ENCODE peak calls at places on chromosomes 5 and 9, in five cellular contexts. E is lower leg skin, T is GM10248, O is uterus, X is GM13976. M is an unnamed sample.

GRCh38 chr9:98686961-98687855 is 21.5 kb downstream of the GABBR2 start:
- DNase-seq in E (no peak), T (no peak), X (no peak), O (no peak), M (no peak)

GRCh38 chr5:81787843-81788242 is 36.9 kb upstream of the SSBP2 start:
- DNase-seq in T (no peak), O (peak), X (no peak), E (peak), M (no peak)

GRCh38 chr5:24381861-24382460 is 262.8 kb downstream of the CDH10 start:
- DNase-seq in O (no peak), T (no peak), E (no peak), X (no peak), M (no peak)

GRCh38 chr5:16666861-16667481 is 50.2 kb upstream of the RETREG1 start:
- DNase-seq in T (no peak), X (no peak), O (no peak), E (no peak), M (no peak)

GRCh38 chr5:29321591-29321990 is 1871.9 kb upstream of the CDH6 start:
- DNase-seq in X (no peak), O (no peak), E (no peak), T (no peak), M (no peak)

GRCh38 chr5:131534995-131535394 is 100.0 kb downstream of the RAPGEF6 start:
- DNase-seq in O (no peak), E (no peak), X (no peak), T (no peak), M (no peak)

GRCh38 chr5:141508808-141509611 is 20.1 kb downstream of the PCDHGC5 start:
- DNase-seq in E (peak), T (peak), X (no peak), O (peak), M (no peak)

GRCh38 chr5:16593013-16593412 is 23.8 kb downstream of the RETREG1 start:
- DNase-seq in E (no peak), O (no peak), X (no peak), T (no peak), M (no peak)

GRCh38 chr9:71814805-71815204 is 46.5 kb upstream of the CEMIP2 start:
- DNase-seq in E (no peak), T (no peak), O (no peak), X (no peak), M (no peak)

GRCh38 chr5:61162010-61162831 is at the start of gene SMIM15:
- DNase-seq in O (peak), E (peak), T (peak), X (peak), M (peak)

GRCh38 chr5:6737043-6737941 is 24.1 kb downstream of the TENT4A start:
- DNase-seq in O (no peak), T (peak), X (peak), E (no peak), M (peak)

GRCh38 chr5:143471041-143471509 is 67.6 kb upstream of the NR3C1 start:
- DNase-seq in X (no peak), O (no peak), T (no peak), E (no peak), M (no peak)

GRCh38 chr5:110873773-110874437 is 135.1 kb downstream of the SLC25A46 start:
- DNase-seq in X (no peak), E (no peak), O (no peak), T (no peak), M (no peak)

GRCh38 chr5:31361234-31361633 is 167.7 kb downstream of the CDH6 start:
- DNase-seq in X (no peak), T (no peak), O (no peak), E (no peak), M (no peak)

GRCh38 chr9:122346478-122347347 is 24.1 kb upstream of the PTGS1 start:
- DNase-seq in T (no peak), E (peak), X (no peak), O (peak), M (peak)

GRCh38 chr9:125815568-125815967 is 68.4 kb downstream of the PBX3 start:
- DNase-seq in O (no peak), X (no peak), E (no peak), T (no peak), M (no peak)

GRCh38 chr5:94021246-94021645 is 279.8 kb upstream of the POU5F2 start:
- DNase-seq in E (no peak), O (no peak), X (no peak), T (no peak), M (no peak)

GRCh38 chr5:35046754-35047153 is 995 bp downstream of the AGXT2 start:
- DNase-seq in E (no peak), T (no peak), O (no peak), X (no peak), M (no peak)

GRCh38 chr5:35069188-35069587 is 21.4 kb upstream of the AGXT2 start:
- DNase-seq in O (no peak), X (no peak), E (no peak), T (no peak), M (no peak)

GRCh38 chr9:136075134-136075841 is 19.8 kb downstream of the NACC2 start:
- DNase-seq in T (no peak), X (no peak), E (no peak), O (no peak), M (no peak)

GRCh38 chr5:157714480-157714879 is 16.7 kb upstream of the THG1L start:
- DNase-seq in X (no peak), T (no peak), E (no peak), O (no peak), M (no peak)

GRCh38 chr9:137743695-137744094 is 124.9 kb downstream of the EHMT1 start:
- DNase-seq in O (no peak), E (no peak), X (no peak), T (no peak), M (no peak)

GRCh38 chr9:32398207-32398606 is 13.8 kb downstream of the ACO1 start:
- DNase-seq in T (no peak), O (no peak), E (no peak), X (no peak), M (no peak)

GRCh38 chr9:32401471-32401870 is 17.0 kb downstream of the ACO1 start:
- DNase-seq in E (no peak), X (no peak), O (no peak), T (no peak), M (no peak)

GRCh38 chr9:32399110-32399815 is 14.8 kb downstream of the ACO1 start:
- DNase-seq in E (no peak), T (no peak), X (no peak), O (no peak), M (no peak)

GRCh38 chr9:32394381-32395049 is 10.1 kb downstream of the ACO1 start:
- DNase-seq in O (no peak), E (no peak), X (no peak), T (no peak), M (no peak)

DNA sequence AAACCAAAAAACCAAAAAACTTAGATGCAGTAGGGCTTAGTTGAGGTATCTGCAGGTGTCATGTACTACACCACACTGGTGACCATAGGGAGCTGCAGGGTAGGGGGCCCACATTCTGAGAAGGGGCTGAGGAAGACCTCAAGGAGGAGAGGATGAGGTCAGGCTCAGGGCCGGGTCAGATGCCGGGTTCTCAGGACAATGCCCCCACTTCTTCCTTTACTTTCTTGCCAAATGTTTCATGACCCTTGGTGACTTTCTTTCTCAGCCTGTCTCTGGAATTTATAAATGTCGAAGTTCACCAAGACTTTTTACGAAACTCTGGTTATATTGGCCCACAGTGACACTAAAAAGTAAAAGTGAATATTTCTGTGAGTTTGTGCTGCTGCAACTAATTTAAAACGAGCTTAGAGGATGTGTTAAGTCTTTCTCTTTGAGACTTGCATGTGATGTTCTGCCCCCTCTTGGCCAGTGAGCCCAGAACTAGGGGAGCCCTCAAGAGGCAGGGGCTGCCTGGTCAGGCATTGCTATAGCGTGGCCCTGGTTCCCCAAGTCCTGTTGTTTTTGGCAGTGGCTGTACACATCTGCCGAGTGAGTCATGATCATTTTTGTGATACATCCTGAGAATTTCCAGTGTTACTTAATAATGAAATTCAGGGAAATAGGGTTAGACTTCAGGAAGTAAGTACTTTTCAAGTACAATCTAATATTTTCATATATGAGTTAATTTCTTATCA is 11.2 kb downstream of the ACO1 start:
- DNase-seq in O (peak), E (no peak), X (no peak), T (no peak), M (no peak)
- TF ChIP-seq CTCF in O (no peak), E (no peak), X (no peak), T (no peak), M (no peak)

GRCh38 chr9:16152276-16153065 is 599.6 kb downstream of the CCDC171 start:
- DNase-seq in O (no peak), T (no peak), X (no peak), E (peak), M (no peak)

GRCh38 chr9:16155878-16156277 is 603.0 kb downstream of the CCDC171 start:
- DNase-seq in T (no peak), E (no peak), X (no peak), O (no peak), M (no peak)

GRCh38 chr9:16157216-16157615 is 604.4 kb downstream of the CCDC171 start:
- DNase-seq in T (no peak), E (no peak), O (no peak), X (no peak), M (no peak)

GRCh38 chr9:16153221-16153620 is 600.4 kb downstream of the CCDC171 start:
- DNase-seq in T (no peak), E (peak), X (no peak), O (no peak), M (no peak)

DNA sequence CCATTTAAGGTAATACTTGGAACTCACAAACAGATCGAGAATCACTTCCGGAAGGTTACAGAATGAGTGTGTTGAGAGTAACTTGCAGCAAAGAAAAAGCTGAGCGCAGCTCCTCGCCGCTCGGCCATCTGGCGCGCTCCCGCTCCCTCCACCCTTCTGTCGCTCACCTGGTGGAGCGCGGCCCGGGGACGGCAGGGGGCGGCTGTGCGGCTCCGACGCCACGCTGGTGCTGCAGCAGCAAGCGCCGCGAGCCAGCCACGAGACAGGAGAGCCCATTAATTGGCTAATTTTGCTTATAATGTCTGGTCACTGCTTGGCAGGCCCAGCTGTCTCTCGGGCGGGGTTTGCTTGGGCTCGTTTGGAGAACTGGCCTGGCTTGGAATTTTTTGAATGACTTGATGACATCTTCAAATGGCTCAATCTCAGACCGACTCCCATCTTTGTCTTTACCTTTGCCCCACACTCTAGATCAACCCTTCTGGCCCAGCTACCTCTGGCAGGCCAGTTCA is 601.8 kb downstream of the CCDC171 start:
- DNase-seq in T (peak), X (peak), O (no peak), E (peak), M (no peak)
- TF ChIP-seq CTCF in T (no peak), X (no peak), O (no peak), E (no peak), M (no peak)

GRCh38 chr5:138643040-138643791 is 68.0 kb upstream of the HSPA9 start:
- DNase-seq in X (no peak), T (no peak), E (no peak), O (no peak), M (no peak)
- TF ChIP-seq CTCF in X (no peak), T (no peak), E (no peak), O (no peak), M (no peak)

DNA sequence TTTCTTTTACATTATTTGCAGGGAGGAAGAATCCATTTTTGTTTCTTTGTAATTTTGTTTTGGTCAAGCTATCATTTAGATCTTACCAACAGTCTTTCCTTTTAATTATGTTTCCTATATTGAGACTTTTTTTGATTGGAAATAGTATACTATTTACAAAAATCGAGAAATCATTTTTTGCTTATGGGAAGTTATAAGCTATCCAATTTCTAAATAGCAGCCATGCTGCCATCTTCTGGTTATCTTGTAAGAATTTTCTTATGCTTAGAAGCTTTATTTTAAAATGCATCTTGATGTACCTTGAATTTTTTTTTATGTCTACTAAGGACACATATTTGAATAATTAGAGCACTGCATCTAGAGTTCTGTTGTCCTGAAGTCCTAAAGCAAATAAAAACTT is 821.2 kb downstream of the PTPRD start:
- DNase-seq in X (no peak), O (no peak), T (no peak), E (no peak), M (no peak)
- TF ChIP-seq CTCF in X (no peak), O (no peak), T (no peak), E (no peak), M (no peak)

GRCh38 chr9:96177719-96178028 is 124.3 kb downstream of the HSD17B3 start:
- DNase-seq in E (no peak), T (no peak), O (no peak), X (no peak), M (no peak)

GRCh38 chr9:96175001-96175400 is 127.0 kb downstream of the HSD17B3 start:
- DNase-seq in E (no peak), X (no peak), O (no peak), T (no peak), M (no peak)

GRCh38 chr9:96178153-96178552 is 123.8 kb downstream of the HSD17B3 start:
- DNase-seq in E (no peak), X (no peak), T (no peak), O (no peak), M (no peak)

GRCh38 chr9:96173640-96174039 is 128.3 kb downstream of the HSD17B3 start:
- DNase-seq in T (no peak), E (no peak), O (no peak), X (no peak), M (no peak)

GRCh38 chr9:96176901-96177718 is 124.9 kb downstream of the HSD17B3 start:
- DNase-seq in E (no peak), X (no peak), O (no peak), T (no peak), M (no peak)
- TF ChIP-seq CTCF in E (no peak), X (no peak), O (no peak), T (no peak), M (no peak)

DNA sequence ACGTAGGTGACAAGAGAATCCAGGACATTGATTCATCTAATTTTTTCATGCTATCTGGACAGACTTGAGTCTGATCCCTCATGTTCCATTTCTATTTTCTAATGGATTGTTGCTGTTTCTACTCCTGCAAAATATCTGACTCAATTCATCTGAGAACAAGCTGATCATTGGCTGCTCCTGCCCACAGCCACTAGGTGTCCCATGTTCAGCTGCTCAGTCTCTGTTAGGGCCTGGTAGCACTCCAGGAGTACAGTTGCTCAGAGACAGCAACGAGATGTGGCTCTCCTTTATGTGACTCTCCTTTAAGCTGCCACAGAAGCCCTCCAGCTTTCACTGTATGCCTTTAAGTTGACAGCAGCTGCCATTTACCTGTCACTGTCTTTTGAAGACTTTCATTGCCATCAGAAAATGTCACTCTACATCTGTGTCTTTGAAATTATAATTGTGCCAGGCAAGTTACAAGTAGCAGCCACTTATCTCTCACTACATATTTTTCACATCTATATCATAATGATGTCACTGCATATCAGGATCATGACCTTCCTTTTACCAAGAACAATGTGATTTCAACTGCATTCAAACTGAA is 1944.2 kb upstream of the NUDT12 start:
- DNase-seq in O (no peak), T (no peak), X (no peak), E (no peak), M (peak)
- TF ChIP-seq CTCF in O (no peak), T (no peak), X (no peak), E (no peak), M (peak)

DNA sequence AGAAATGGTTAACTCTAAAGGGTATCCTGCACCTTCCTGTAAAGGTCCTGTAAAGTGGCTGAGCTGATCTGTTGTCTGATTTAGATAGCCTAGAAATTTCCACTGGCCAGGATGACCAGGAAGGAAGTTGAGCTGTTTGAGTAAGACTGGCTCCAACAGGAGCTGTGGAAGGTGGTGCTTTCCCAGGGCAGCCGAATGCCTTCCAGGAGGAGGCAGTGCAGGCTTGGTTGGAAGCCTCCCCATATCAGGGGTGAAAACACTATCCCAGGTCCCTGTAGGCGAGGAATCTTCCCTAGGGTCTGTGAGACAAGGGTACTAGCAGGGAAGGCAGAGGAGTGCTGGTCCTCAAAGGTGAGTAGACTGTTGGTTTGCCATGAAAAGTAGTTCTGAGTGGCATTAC is 98.4 kb downstream of the LIX1 start:
- DNase-seq in E (no peak), T (no peak), O (peak), X (no peak), M (no peak)
- TF ChIP-seq CTCF in E (no peak), T (peak), O (peak), X (no peak), M (no peak)

GRCh38 chr5:134581241-134581981 is 51.2 kb downstream of the SAR1B start:
- DNase-seq in E (peak), X (no peak), T (no peak), O (peak), M (no peak)
- TF ChIP-seq CTCF in E (no peak), X (no peak), T (no peak), O (no peak), M (no peak)

DNA sequence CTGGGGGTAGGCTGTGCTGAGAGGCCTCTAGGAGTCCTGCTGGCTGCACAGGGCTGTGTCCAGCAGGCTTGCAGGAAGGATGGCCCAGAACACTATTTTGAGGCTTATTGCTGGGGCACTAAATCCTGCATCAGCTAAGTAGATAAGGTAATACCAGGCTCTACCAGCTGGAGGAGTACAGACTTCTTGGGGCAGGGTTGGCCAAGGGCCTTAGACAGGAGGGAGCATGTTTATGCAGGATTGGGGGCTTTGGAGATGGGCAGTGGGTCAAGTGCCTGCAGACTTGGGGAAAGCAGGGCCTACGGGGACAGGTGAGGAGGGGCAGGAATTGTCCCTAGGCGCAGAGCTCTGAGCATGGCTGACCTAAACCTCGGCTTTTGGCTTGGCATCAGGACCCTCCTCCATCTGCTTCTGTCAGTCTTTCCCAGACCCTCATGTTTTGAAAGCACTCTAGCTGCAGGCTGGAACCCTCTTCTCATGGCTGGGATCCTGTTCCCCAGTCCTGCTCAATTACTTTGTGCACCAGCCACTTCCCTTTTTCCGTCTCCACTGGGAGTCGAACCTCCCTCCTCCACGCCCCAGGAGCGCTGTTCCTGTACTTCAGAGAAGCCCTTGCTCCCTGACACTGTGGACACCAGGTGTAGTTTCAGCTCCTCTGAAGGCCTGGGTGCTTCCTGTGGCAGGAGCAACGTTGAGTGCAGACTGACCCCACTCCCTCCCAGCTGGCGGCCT is 61.0 kb upstream of the SPTLC1 start:
- DNase-seq in X (no peak), E (no peak), O (no peak), T (peak), M (no peak)
- TF ChIP-seq CTCF in X (no peak), E (no peak), O (no peak), T (no peak), M (no peak)